ENCODE peak calls at places on chromosomes 11 and 22, in nine cellular contexts. N is activated CD4-positive, alpha-beta T cell treated with anti-CD3 and anti-CD28 coated beads, Interleukin-2, amount 50 U/mL, for 24 hours; Q is cerebellar nuclear complex; V is GM18507; O is activated naive CD4-positive, alpha-beta T cell; I is heart left ventricle; E is lower lobe of right lung; L is astrocyte of the spinal cord; C is NCI-H2081. T is an unnamed sample.

GRCh38 chr11:100316990-100317389 is 370.1 kb upstream of the ARHGAP42 start:
- DNase-seq in V (no peak), Q (no peak), E (no peak), N (no peak), I (no peak), O (no peak), L (no peak), C (no peak), T (no peak)

GRCh38 chr22:39348909-39349505 is 784 bp upstream of the SYNGR1 start:
- DNase-seq in O (no peak), L (no peak), C (no peak), E (peak), V (no peak), I (peak), N (no peak), Q (no peak), T (no peak)

GRCh38 chr11:10307411-10308207 is 2.7 kb downstream of the ADM start:
- DNase-seq in N (peak), L (peak), O (peak), I (peak), E (peak), Q (no peak), V (peak), C (peak), T (peak)

GRCh38 chr11:116946414-116946813 is 109.0 kb upstream of the APOA1 start:
- DNase-seq in N (no peak), E (no peak), C (no peak), V (no peak), Q (no peak), O (no peak), L (peak), I (no peak), T (no peak)

GRCh38 chr11:31830406-31830805 is 19.3 kb upstream of the PAX6 start:
- DNase-seq in I (no peak), O (no peak), N (no peak), C (no peak), Q (no peak), V (no peak), L (no peak), E (no peak), T (no peak)

GRCh38 chr11:80980221-80980620 is 1539.4 kb upstream of the TENM4 start:
- DNase-seq in I (no peak), E (no peak), C (no peak), O (no peak), N (no peak), Q (no peak), V (no peak), L (peak), T (no peak)

GRCh38 chr11:68136866-68137265 is 15.7 kb upstream of the CHKA start:
- DNase-seq in V (no peak), O (no peak), L (no peak), E (no peak), I (no peak), N (no peak), C (no peak), Q (no peak), T (no peak)

GRCh38 chr11:113242767-113243397 is 71.5 kb upstream of the TTC12 start:
- DNase-seq in I (no peak), C (no peak), L (peak), N (no peak), O (no peak), Q (peak), E (no peak), V (no peak), T (no peak)

GRCh38 chr11:128498846-128499245 is 88.5 kb downstream of the ETS1 start:
- DNase-seq in L (peak), N (no peak), O (no peak), E (no peak), I (no peak), Q (no peak), C (no peak), V (no peak), T (no peak)

GRCh38 chr11:59216654-59217640 is 4.2 kb upstream of the MPEG1 start:
- DNase-seq in I (peak), L (no peak), O (no peak), Q (no peak), C (no peak), E (no peak), V (peak), N (no peak), T (no peak)

GRCh38 chr11:118705111-118705741 is 25.8 kb upstream of the TREH start:
- DNase-seq in L (no peak), I (no peak), V (no peak), O (peak), C (no peak), E (peak), Q (no peak), N (no peak), T (no peak)

GRCh38 chr11:1928038-1928890 is 8.8 kb downstream of the TNNT3 start:
- DNase-seq in Q (no peak), N (no peak), L (no peak), I (no peak), E (no peak), C (no peak), V (no peak), O (no peak), T (peak)

GRCh38 chr11:9001736-9002135 is 2.1 kb downstream of the NRIP3 start:
- DNase-seq in V (no peak), O (no peak), E (no peak), Q (no peak), L (peak), I (no peak), N (peak), C (no peak), T (no peak)

GRCh38 chr11:70127653-70128434 is 49.7 kb downstream of the ANO1 start:
- DNase-seq in O (no peak), I (no peak), Q (no peak), C (no peak), E (no peak), N (no peak), V (no peak), L (peak), T (no peak)

GRCh38 chr22:44895296-44896055 is 114.3 kb downstream of the PHF21B start:
- DNase-seq in I (no peak), V (no peak), O (no peak), L (no peak), Q (no peak), C (no peak), N (no peak), E (no peak), T (no peak)

GRCh38 chr11:76622481-76623094 is 48.0 kb downstream of the LRRC32 start:
- DNase-seq in L (no peak), I (no peak), V (no peak), C (no peak), O (no peak), E (no peak), N (no peak), Q (no peak), T (peak)

GRCh38 chr11:64164392-64165312 is 1.3 kb downstream of the MACROD1 start:
- DNase-seq in L (no peak), V (no peak), I (peak), E (no peak), Q (no peak), C (no peak), O (no peak), N (no peak), T (no peak)

GRCh38 chr11:119108151-119108856 is 1.2 kb downstream of the C2CD2L start:
- DNase-seq in L (no peak), Q (peak), O (no peak), V (no peak), E (peak), N (no peak), C (peak), I (no peak), T (no peak)

GRCh38 chr11:87394924-87395323 is 357.2 kb downstream of the TMEM135 start:
- DNase-seq in L (no peak), N (no peak), V (no peak), E (no peak), C (no peak), I (no peak), Q (no peak), O (no peak), T (no peak)

GRCh38 chr22:46632646-46633249 is 12.6 kb downstream of the GRAMD4 start:
- DNase-seq in I (no peak), C (no peak), V (no peak), O (no peak), N (no peak), Q (no peak), E (no peak), L (no peak), T (no peak)

GRCh38 chr11:47033439-47033838 is 96.9 kb downstream of the CSTPP1 start:
- DNase-seq in V (no peak), Q (no peak), I (no peak), E (no peak), N (no peak), O (no peak), C (no peak), L (no peak), T (no peak)

GRCh38 chr11:104846216-104846615 is 52.0 kb downstream of the CASP12 start:
- DNase-seq in L (no peak), N (no peak), Q (no peak), V (no peak), C (no peak), E (no peak), O (no peak), I (no peak), T (no peak)

GRCh38 chr11:134691985-134692384 is 279.9 kb upstream of the B3GAT1 start:
- DNase-seq in I (no peak), Q (no peak), V (no peak), C (no peak), E (no peak), L (no peak), N (no peak), O (no peak), T (no peak)

GRCh38 chr22:50191041-50191740 is 5.5 kb downstream of the TRABD start:
- DNase-seq in Q (no peak), O (peak), N (no peak), I (peak), E (peak), C (no peak), L (no peak), V (no peak), T (no peak)

GRCh38 chr11:116539211-116539610 is 233.6 kb downstream of the BUD13 start:
- DNase-seq in Q (no peak), V (no peak), C (no peak), L (no peak), I (no peak), E (no peak), O (no peak), N (no peak), T (peak)

GRCh38 chr11:33530824-33531223 is 169.8 kb downstream of the C11orf91 start:
- DNase-seq in E (no peak), V (no peak), I (no peak), N (no peak), Q (no peak), L (peak), C (no peak), O (no peak), T (no peak)

GRCh38 chr11:14905104-14906033 is 13.3 kb upstream of the CYP2R1 start:
- DNase-seq in E (peak), O (peak), L (peak), V (peak), C (no peak), I (peak), N (peak), Q (no peak), T (peak)